ENCODE peak calls at places on chromosome 1, in seven cellular contexts. One of them, this sample, is unnamed.

GRCh38 chr1:12810691-12811408 is 19.7 kb downstream of the PRAMEF1 start:
- DNase-seq in NB4: no peak
- DNase-seq in breast epithelium: no peak
- DNase-seq in dorsolateral prefrontal cortex: no peak
- DNase-seq in A549: no peak
- DNase-seq in tibial artery: no peak
- DNase-seq in psoas muscle: no peak
- DNase-seq in this sample: no peak

GRCh38 chr1:197736689-197737088 is 38.6 kb downstream of the DENND1B start:
- DNase-seq in NB4: no peak
- DNase-seq in breast epithelium: no peak
- DNase-seq in dorsolateral prefrontal cortex: no peak
- DNase-seq in A549: no peak
- DNase-seq in tibial artery: no peak
- DNase-seq in psoas muscle: no peak
- DNase-seq in this sample: peak; percentile 85

GRCh38 chr1:12244585-12244984 is 14.8 kb downstream of the VPS13D start:
- DNase-seq in NB4: no peak
- DNase-seq in breast epithelium: no peak
- DNase-seq in dorsolateral prefrontal cortex: no peak
- DNase-seq in A549: no peak
- DNase-seq in tibial artery: no peak
- DNase-seq in psoas muscle: no peak
- DNase-seq in this sample: no peak

GRCh38 chr1:4331371-4332163 is 322.8 kb upstream of the AJAP1 start:
- DNase-seq in NB4: no peak
- DNase-seq in breast epithelium: no peak
- DNase-seq in dorsolateral prefrontal cortex: no peak
- DNase-seq in A549: no peak
- DNase-seq in tibial artery: no peak
- DNase-seq in psoas muscle: no peak
- DNase-seq in this sample: no peak

GRCh38 chr1:24157921-24158481 is 15.1 kb upstream of the IL22RA1 start:
- DNase-seq in NB4: no peak
- DNase-seq in breast epithelium: no peak
- DNase-seq in dorsolateral prefrontal cortex: no peak
- DNase-seq in A549: peak; percentile 37
- DNase-seq in tibial artery: no peak
- DNase-seq in psoas muscle: no peak
- DNase-seq in this sample: no peak

GRCh38 chr1:245963649-245964048 is 543.4 kb downstream of the SMYD3 start:
- DNase-seq in NB4: no peak
- DNase-seq in breast epithelium: no peak
- DNase-seq in dorsolateral prefrontal cortex: no peak
- DNase-seq in A549: no peak
- DNase-seq in tibial artery: no peak
- DNase-seq in psoas muscle: no peak
- DNase-seq in this sample: no peak

GRCh38 chr1:228462560-228462959 is 24.6 kb upstream of the RNF187 start:
- DNase-seq in NB4: no peak
- DNase-seq in breast epithelium: no peak
- DNase-seq in dorsolateral prefrontal cortex: no peak
- DNase-seq in A549: no peak
- DNase-seq in tibial artery: no peak
- DNase-seq in psoas muscle: no peak
- DNase-seq in this sample: no peak

GRCh38 chr1:177448652-177449351 is 278.0 kb downstream of the BRINP2 start:
- DNase-seq in NB4: no peak
- DNase-seq in breast epithelium: no peak
- DNase-seq in dorsolateral prefrontal cortex: no peak
- DNase-seq in A549: no peak
- DNase-seq in tibial artery: no peak
- DNase-seq in psoas muscle: no peak
- DNase-seq in this sample: no peak

GRCh38 chr1:229228522-229228921 is 42.4 kb upstream of the RAB4A start:
- DNase-seq in NB4: no peak
- DNase-seq in breast epithelium: no peak
- DNase-seq in dorsolateral prefrontal cortex: no peak
- DNase-seq in A549: no peak
- DNase-seq in tibial artery: no peak
- DNase-seq in psoas muscle: no peak
- DNase-seq in this sample: no peak

GRCh38 chr1:65568285-65568684 is 147.8 kb downstream of the LEPR start:
- DNase-seq in NB4: no peak
- DNase-seq in breast epithelium: no peak
- DNase-seq in dorsolateral prefrontal cortex: no peak
- DNase-seq in A549: no peak
- DNase-seq in tibial artery: no peak
- DNase-seq in psoas muscle: no peak
- DNase-seq in this sample: no peak

GRCh38 chr1:224292419-224292818 is 37.6 kb downstream of the NVL start:
- DNase-seq in NB4: no peak
- DNase-seq in breast epithelium: no peak
- DNase-seq in dorsolateral prefrontal cortex: no peak
- DNase-seq in A549: no peak
- DNase-seq in tibial artery: no peak
- DNase-seq in psoas muscle: no peak
- DNase-seq in this sample: no peak

GRCh38 chr1:119410977-119411376 is 4.0 kb upstream of the HSD3B2 start:
- DNase-seq in NB4: no peak
- DNase-seq in breast epithelium: no peak
- DNase-seq in dorsolateral prefrontal cortex: no peak
- DNase-seq in A549: no peak
- DNase-seq in tibial artery: no peak
- DNase-seq in psoas muscle: no peak
- DNase-seq in this sample: no peak

GRCh38 chr1:36664564-36665287 is 182.0 kb upstream of the CSF3R start:
- DNase-seq in NB4: no peak
- DNase-seq in breast epithelium: no peak
- DNase-seq in dorsolateral prefrontal cortex: no peak
- DNase-seq in A549: no peak
- DNase-seq in tibial artery: no peak
- DNase-seq in psoas muscle: no peak
- DNase-seq in this sample: no peak

GRCh38 chr1:32925360-32926142 is 24.4 kb upstream of the TMEM54 start:
- DNase-seq in NB4: no peak
- DNase-seq in breast epithelium: no peak
- DNase-seq in dorsolateral prefrontal cortex: no peak
- DNase-seq in A549: no peak
- DNase-seq in tibial artery: no peak
- DNase-seq in psoas muscle: no peak
- DNase-seq in this sample: no peak

GRCh38 chr1:224641030-224641429 is 24.9 kb downstream of the CNIH3 start:
- DNase-seq in NB4: no peak
- DNase-seq in breast epithelium: no peak
- DNase-seq in dorsolateral prefrontal cortex: no peak
- DNase-seq in A549: no peak
- DNase-seq in tibial artery: no peak
- DNase-seq in psoas muscle: no peak
- DNase-seq in this sample: no peak

DNA sequence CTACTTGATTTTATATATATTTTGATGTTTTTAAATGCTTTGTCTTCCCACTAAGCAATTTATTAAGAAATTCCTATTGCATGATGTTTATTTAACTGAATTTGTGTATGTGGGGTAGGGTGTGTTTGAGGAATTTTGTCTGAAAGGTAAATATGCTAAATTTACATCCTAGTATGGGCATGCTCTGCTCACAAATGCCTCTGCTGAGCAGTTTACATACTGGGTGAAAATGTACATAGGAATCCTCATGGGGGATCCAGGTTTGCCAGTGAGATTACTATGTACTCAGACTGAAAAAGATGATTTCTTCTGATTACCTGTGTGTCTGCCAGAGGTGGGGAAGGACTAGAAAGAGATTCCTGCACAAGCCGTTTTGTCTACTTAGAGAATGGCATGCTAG is 126.6 kb downstream of the DISP1 start:
- DNase-seq in NB4: no peak
- DNase-seq in breast epithelium: no peak
- DNase-seq in dorsolateral prefrontal cortex: no peak
- DNase-seq in A549: no peak
- DNase-seq in tibial artery: no peak
- DNase-seq in psoas muscle: no peak
- DNase-seq in this sample: no peak
- H3K4me3 ChIP-seq in NB4: no peak overlapping the region
- H3K4me3 ChIP-seq in breast epithelium: no peak overlapping the region
- H3K4me3 ChIP-seq in dorsolateral prefrontal cortex: no peak overlapping the region
- H3K4me3 ChIP-seq in A549: no peak overlapping the region
- H3K4me3 ChIP-seq in tibial artery: no peak overlapping the region
- H3K4me3 ChIP-seq in psoas muscle: no peak overlapping the region
- H3K4me3 ChIP-seq in this sample: no peak overlapping the region

DNA sequence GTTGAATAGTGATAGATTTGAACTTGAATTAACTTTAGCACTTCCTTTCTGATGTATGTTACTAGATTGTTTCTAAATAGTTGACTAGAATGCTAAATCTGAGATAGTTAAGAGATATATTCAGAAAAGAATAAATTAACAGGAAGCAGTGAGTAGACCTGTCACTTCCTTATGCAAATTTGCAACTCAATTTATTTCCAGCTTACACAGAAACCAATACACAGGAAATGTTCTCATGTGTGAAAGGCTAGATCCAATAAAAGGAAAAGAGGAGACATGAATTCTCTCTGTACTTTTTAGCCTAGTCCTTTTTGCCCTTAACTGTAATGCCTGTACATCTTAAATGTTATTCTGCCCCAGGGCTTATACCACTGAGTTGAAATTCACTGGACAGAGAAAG is 522.3 kb downstream of the COL11A1 start:
- DNase-seq in NB4: no peak
- DNase-seq in breast epithelium: no peak
- DNase-seq in dorsolateral prefrontal cortex: no peak
- DNase-seq in A549: no peak
- DNase-seq in tibial artery: no peak
- DNase-seq in psoas muscle: no peak
- DNase-seq in this sample: no peak
- H3K4me3 ChIP-seq in NB4: no peak overlapping the region
- H3K4me3 ChIP-seq in breast epithelium: no peak overlapping the region
- H3K4me3 ChIP-seq in dorsolateral prefrontal cortex: no peak overlapping the region
- H3K4me3 ChIP-seq in A549: no peak overlapping the region
- H3K4me3 ChIP-seq in tibial artery: no peak overlapping the region
- H3K4me3 ChIP-seq in psoas muscle: no peak overlapping the region
- H3K4me3 ChIP-seq in this sample: no peak overlapping the region

GRCh38 chr1:153611024-153611352 is 1.9 kb downstream of the S100A16 start:
- DNase-seq in NB4: peak; percentile 75
- DNase-seq in breast epithelium: no peak
- DNase-seq in dorsolateral prefrontal cortex: no peak
- DNase-seq in A549: no peak
- DNase-seq in tibial artery: no peak
- DNase-seq in psoas muscle: no peak
- DNase-seq in this sample: peak; percentile 61
- H3K4me3 ChIP-seq in NB4: no peak overlapping the region
- H3K4me3 ChIP-seq in breast epithelium: peak overlapping the region; percentile 68
- H3K4me3 ChIP-seq in dorsolateral prefrontal cortex: peak overlapping the region; percentile 20
- H3K4me3 ChIP-seq in A549: peak overlapping the region; percentile 68
- H3K4me3 ChIP-seq in tibial artery: peak overlapping the region; percentile 71
- H3K4me3 ChIP-seq in psoas muscle: peak overlapping the region; percentile 65
- H3K4me3 ChIP-seq in this sample: peak overlapping the region; percentile 89

DNA sequence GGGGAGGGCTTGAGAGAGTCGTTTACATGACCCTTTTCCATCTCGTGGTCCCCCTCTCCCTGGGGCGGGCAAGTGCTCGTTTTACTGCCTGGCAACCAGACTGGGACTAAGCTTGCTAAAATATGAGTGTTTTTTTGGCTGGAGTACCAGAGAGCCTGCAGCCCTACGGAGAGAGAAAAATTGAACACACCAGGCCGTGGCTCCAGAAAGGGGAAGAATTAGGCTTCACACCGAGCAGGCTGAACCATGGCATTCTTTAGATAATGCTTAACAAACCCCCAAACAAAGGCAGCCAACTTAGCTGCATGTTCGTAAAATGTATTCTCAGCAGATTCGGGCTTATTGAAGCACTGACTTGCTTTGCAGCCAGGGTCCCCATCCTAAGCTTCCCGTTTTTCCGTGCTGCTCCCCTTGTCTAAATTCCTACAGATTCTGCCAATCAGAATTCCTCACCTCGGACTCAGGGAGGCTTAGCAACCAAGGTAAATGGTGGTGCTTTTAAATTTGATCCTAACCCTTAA is 76.6 kb downstream of the LMX1A start:
- DNase-seq in NB4: no peak
- DNase-seq in breast epithelium: no peak
- DNase-seq in dorsolateral prefrontal cortex: no peak
- DNase-seq in A549: no peak
- DNase-seq in tibial artery: no peak
- DNase-seq in psoas muscle: no peak
- DNase-seq in this sample: no peak
- H3K4me3 ChIP-seq in NB4: no peak overlapping the region
- H3K4me3 ChIP-seq in breast epithelium: no peak overlapping the region
- H3K4me3 ChIP-seq in dorsolateral prefrontal cortex: no peak overlapping the region
- H3K4me3 ChIP-seq in A549: no peak overlapping the region
- H3K4me3 ChIP-seq in tibial artery: no peak overlapping the region
- H3K4me3 ChIP-seq in psoas muscle: no peak overlapping the region
- H3K4me3 ChIP-seq in this sample: no peak overlapping the region

This sample was measured in PC-9.